ENCODE peak calls at places on chromosomes 11 and 22, in six cellular contexts. K is NCI-H748 treated with DMSO at 0.1 percent for 48 hours, O is activated T-cell treated with anti-CD3 and anti-CD28 coated beads for 1 hour, Q is NCI-H510A treated with DMSO at 0.1 percent for 48 hours, L is NCI-H1417, J is NCI-H774. X is an unnamed sample.

GRCh38 chr11:68213135-68213515 is at the start of gene KMT5B:
- DNase-seq in K (peak), J (no peak), Q (peak), L (no peak), O (peak), X (no peak)

GRCh38 chr11:2538951-2539735 is 94.3 kb downstream of the KCNQ1 start:
- DNase-seq in O (no peak), Q (no peak), K (no peak), L (no peak), J (no peak), X (no peak)

GRCh38 chr11:79768343-79768742 is 327.5 kb upstream of the TENM4 start:
- DNase-seq in Q (no peak), L (no peak), O (no peak), K (no peak), J (no peak), X (no peak)

GRCh38 chr11:70799386-70799785 is 401.1 kb downstream of the CTTN start:
- DNase-seq in Q (no peak), J (no peak), K (no peak), L (no peak), O (no peak), X (no peak)

GRCh38 chr22:48941903-48942625 is 885.6 kb downstream of the BRD1 start:
- DNase-seq in Q (peak), O (no peak), J (no peak), L (no peak), K (no peak), X (no peak)

GRCh38 chr22:39185601-39186012 is 33.1 kb upstream of the CBX7 start:
- DNase-seq in Q (no peak), K (no peak), J (no peak), O (no peak), L (no peak), X (no peak)

GRCh38 chr11:10592331-10592730 is 23.9 kb upstream of the LYVE1 start:
- DNase-seq in O (no peak), J (no peak), L (no peak), K (no peak), Q (no peak), X (no peak)

GRCh38 chr11:37504066-37504611 is 906.1 kb upstream of the RAG2 start:
- DNase-seq in K (no peak), J (no peak), O (no peak), L (no peak), Q (no peak), X (no peak)

GRCh38 chr22:29877620-29878019 is 5.4 kb upstream of the MTMR3 start:
- DNase-seq in Q (no peak), K (no peak), J (no peak), L (no peak), O (no peak), X (no peak)

GRCh38 chr22:27115816-27116256 is 458.4 kb downstream of the MIAT start:
- DNase-seq in O (no peak), K (no peak), Q (no peak), J (no peak), L (no peak), X (no peak)

GRCh38 chr22:46230262-46230901 is 19.7 kb downstream of the CDPF1 start:
- DNase-seq in J (no peak), K (no peak), L (no peak), Q (no peak), O (no peak), X (no peak)

GRCh38 chr11:114208371-114208770 is 87.8 kb upstream of the NNMT start:
- DNase-seq in K (no peak), Q (no peak), L (no peak), J (no peak), O (peak), X (no peak)

GRCh38 chr11:62687508-62688396 is 1.6 kb downstream of the LRRN4CL start:
- DNase-seq in O (no peak), Q (no peak), J (no peak), K (no peak), L (no peak), X (no peak)

X was measured in LNCaP clone FGC.